ENCODE peak calls at places on chromosomes 2 and 18, in four cellular contexts. F is HT1080; G is activated CD4-positive, alpha-beta T cell treated with anti-CD3 and anti-CD28 coated beads, Interleukin-2, amount 50 U/mL, for 48 hours; C is neuronal stem cell. S is an unnamed sample.

GRCh38 chr18:69961718-69962117 is 14.0 kb upstream of the CD226 start:
- DNase-seq in C (no peak), F (no peak), G (no peak), S (no peak)

GRCh38 chr2:212843409-212844199 is 305.0 kb upstream of the ERBB4 start:
- DNase-seq in C (no peak), G (no peak), F (peak), S (no peak)

GRCh38 chr2:79723830-79724229 is 211.0 kb downstream of the CTNNA2 start:
- DNase-seq in G (no peak), F (peak), C (no peak), S (no peak)

GRCh38 chr2:232852676-232853075 is 17.4 kb upstream of the SNORC start:
- DNase-seq in F (no peak), C (no peak), G (no peak), S (no peak)

GRCh38 chr2:170742896-170743529 is 27.2 kb upstream of the ERICH2 start:
- DNase-seq in F (no peak), C (no peak), G (no peak), S (no peak)

GRCh38 chr2:8202139-8202538 is 479.7 kb upstream of the ID2 start:
- DNase-seq in G (no peak), F (no peak), C (no peak), S (no peak)

GRCh38 chr2:41521191-41521590 is 526.6 kb upstream of the PKDCC start:
- DNase-seq in F (no peak), G (no peak), C (no peak), S (no peak)

GRCh38 chr2:218259099-218259921 is 1.5 kb upstream of the GPBAR1 start:
- DNase-seq in F (peak), G (no peak), C (no peak), S (no peak)

GRCh38 chr2:239935789-239936758 is 89.1 kb downstream of the NDUFA10 start:
- DNase-seq in G (no peak), F (peak), C (no peak), S (no peak)

GRCh38 chr18:8556424-8556823 is 52.8 kb upstream of the RAB12 start:
- DNase-seq in G (no peak), C (no peak), F (no peak), S (no peak)

GRCh38 chr2:120977582-120978358 is 242.1 kb downstream of the GLI2 start:
- DNase-seq in C (no peak), F (no peak), G (no peak), S (no peak)

GRCh38 chr2:59249441-59250330 is 1008.6 kb upstream of the FANCL start:
- DNase-seq in G (no peak), C (peak), F (peak), S (peak)

GRCh38 chr2:219496781-219497494 is 1.8 kb upstream of the GMPPA start:
- DNase-seq in G (no peak), F (no peak), C (no peak), S (no peak)

GRCh38 chr2:230557056-230557455 is 141.1 kb downstream of the SP100 start:
- DNase-seq in F (no peak), G (no peak), C (no peak), S (no peak)

GRCh38 chr2:149611100-149611820 is 23.7 kb upstream of the MMADHC start:
- DNase-seq in G (no peak), F (peak), C (no peak), S (no peak)

GRCh38 chr2:231213931-231214642 is 15.7 kb downstream of the ARMC9 start:
- DNase-seq in C (no peak), G (no peak), F (no peak), S (no peak)

GRCh38 chr18:59052965-59053960 is 86.4 kb upstream of the SEC11C start:
- DNase-seq in F (no peak), C (no peak), G (no peak), S (no peak)

GRCh38 chr18:26435415-26436095 is 112.8 kb downstream of the KCTD1 start:
- DNase-seq in F (no peak), G (no peak), C (no peak), S (no peak)

GRCh38 chr18:23238651-23239349 is 103.5 kb downstream of the CABLES1 start:
- DNase-seq in F (no peak), C (no peak), G (no peak), S (no peak)

GRCh38 chr2:3324404-3325281 is 53.0 kb downstream of the EIPR1 start:
- DNase-seq in C (no peak), F (no peak), G (no peak), S (no peak)

GRCh38 chr2:179107737-179108136 is 57.8 kb upstream of the CCDC141 start:
- DNase-seq in C (no peak), F (peak), G (no peak), S (no peak)

GRCh38 chr18:21406111-21406510 is 164.1 kb downstream of the GREB1L start:
- DNase-seq in F (peak), C (no peak), G (no peak), S (no peak)

GRCh38 chr18:45456076-45457066 is 158.9 kb upstream of the SLC14A2 start:
- DNase-seq in C (no peak), G (no peak), F (no peak), S (no peak)

GRCh38 chr18:58966704-58967103 is 102.0 kb downstream of the ZNF532 start:
- DNase-seq in F (no peak), C (no peak), G (no peak), S (no peak)

GRCh38 chr2:65518751-65519150 is 86.4 kb upstream of the SPRED2 start:
- DNase-seq in C (no peak), F (no peak), G (no peak), S (no peak)

GRCh38 chr2:15243762-15244161 is 317.4 kb downstream of the NBAS start:
- DNase-seq in G (no peak), C (no peak), F (peak), S (no peak)

GRCh38 chr2:100902833-100903405 is 83.0 kb downstream of the NPAS2 start:
- DNase-seq in G (no peak), C (no peak), F (peak), S (no peak)

GRCh38 chr18:63454497-63454896 is 22.3 kb upstream of the SERPINB5 start:
- DNase-seq in G (no peak), C (no peak), F (peak), S (no peak)

GRCh38 chr2:44543773-44544725 is 182.3 kb downstream of the CAMKMT start:
- DNase-seq in G (no peak), F (no peak), C (peak), S (no peak)

GRCh38 chr18:36195427-36196122 is 8.3 kb downstream of the MOCOS start:
- DNase-seq in G (no peak), C (no peak), F (no peak), S (no peak)

GRCh38 chr2:135052997-135053474 is 944 bp downstream of the RAB3GAP1 start:
- DNase-seq in C (no peak), G (peak), F (peak), S (no peak)

GRCh38 chr2:9981646-9982045 is 30.2 kb downstream of the GRHL1 start:
- DNase-seq in G (no peak), F (no peak), C (no peak), S (no peak)

GRCh38 chr2:25954199-25954752 is 28.0 kb downstream of the KIF3C start:
- DNase-seq in F (no peak), G (no peak), C (no peak), S (no peak)

GRCh38 chr2:198596985-198597384 is 792.6 kb downstream of the PLCL1 start:
- DNase-seq in F (no peak), G (no peak), C (no peak), S (no peak)

S was measured in NCI-H1048.